ENCODE peak calls at places on chromosomes 2 and 18, in eight cellular contexts. K is CD4-positive, alpha-beta memory T cell; Y is GM23248; C is lower lobe of right lung; B is Peyer's patch; U is OCI-LY7; I is suprapubic skin; M is HepG2. E is an unnamed sample.

GRCh38 chr2:118686364-118686763 is 161.1 kb downstream of the EN1 start:
- DNase-seq in K (no peak), Y (peak; percentile 73), C (no peak), B (no peak), U (no peak), I (no peak), M (no peak), E (no peak)

GRCh38 chr2:15617778-15618448 is 26.2 kb downstream of the DDX1 start:
- DNase-seq in K (no peak), Y (no peak), C (no peak), B (no peak), U (no peak), I (no peak), M (no peak), E (no peak)

GRCh38 chr2:112706170-112706664 is 14.6 kb upstream of the NT5DC4 start:
- DNase-seq in K (peak; percentile 53), Y (peak; percentile 28), C (no peak), B (no peak), U (no peak), I (no peak), M (no peak), E (no peak)

GRCh38 chr2:18178736-18179349 is 300.4 kb downstream of the KCNS3 start:
- DNase-seq in K (peak; percentile 16), Y (peak; percentile 65), C (no peak), B (no peak), U (peak; percentile 68), I (no peak), M (peak; percentile 28), E (peak; percentile 12)

GRCh38 chr2:121832992-121833732 is 77.7 kb downstream of the TSN start:
- DNase-seq in K (no peak), Y (no peak), C (no peak), B (no peak), U (no peak), I (no peak), M (no peak), E (no peak)

GRCh38 chr18:23203891-23204432 is 68.7 kb downstream of the CABLES1 start:
- DNase-seq in K (no peak), Y (no peak), C (no peak), B (no peak), U (no peak), I (no peak), M (no peak), E (no peak)

GRCh38 chr2:64212346-64212745 is 68.1 kb upstream of the PELI1 start:
- DNase-seq in K (peak; percentile 45), Y (peak; percentile 73), C (no peak), B (no peak), U (no peak), I (no peak), M (no peak), E (no peak)

GRCh38 chr2:11525762-11526161 is 8.1 kb upstream of the GREB1 start:
- DNase-seq in K (no peak), Y (no peak), C (no peak), B (no peak), U (no peak), I (no peak), M (no peak), E (no peak)

GRCh38 chr2:241878007-241878970 is 8.8 kb downstream of the RTP5 start:
- DNase-seq in K (peak; percentile 80), Y (peak; percentile 82), C (peak; percentile 75), B (peak; percentile 80), U (peak; percentile 65), I (no peak), M (peak; percentile 58), E (peak; percentile 68)

GRCh38 chr2:23720705-23721453 is 206.0 kb downstream of the ATAD2B start:
- DNase-seq in K (no peak), Y (no peak), C (no peak), B (no peak), U (no peak), I (no peak), M (no peak), E (no peak)

GRCh38 chr2:29323301-29323700 is 208.1 kb downstream of the CLIP4 start:
- DNase-seq in K (no peak), Y (peak; percentile 5), C (no peak), B (no peak), U (no peak), I (no peak), M (no peak), E (no peak)

GRCh38 chr2:148527488-148528340 is 116.8 kb upstream of the EPC2 start:
- DNase-seq in K (no peak), Y (peak; percentile 16), C (no peak), B (no peak), U (no peak), I (no peak), M (no peak), E (peak; percentile 20)

GRCh38 chr2:166764216-166764615 is 124.1 kb upstream of the XIRP2 start:
- DNase-seq in K (no peak), Y (no peak), C (no peak), B (no peak), U (no peak), I (no peak), M (no peak), E (no peak)

GRCh38 chr2:393711-394696 is 106.1 kb upstream of the ALKAL2 start:
- DNase-seq in K (peak; percentile 77), Y (peak; percentile 40), C (no peak), B (no peak), U (no peak), I (no peak), M (no peak), E (peak; percentile 26)

GRCh38 chr2:176488446-176488845 is 219.2 kb downstream of the MTX2 start:
- DNase-seq in K (no peak), Y (peak; percentile 56), C (no peak), B (no peak), U (no peak), I (no peak), M (no peak), E (no peak)

GRCh38 chr2:110747522-110748488 is 15.4 kb downstream of the ACOXL start:
- DNase-seq in K (no peak), Y (no peak), C (no peak), B (no peak), U (peak; percentile 12), I (no peak), M (no peak), E (no peak)

GRCh38 chr18:49135871-49136270 is 185.1 kb upstream of the SMAD7 start:
- DNase-seq in K (no peak), Y (peak; percentile 32), C (no peak), B (no peak), U (no peak), I (no peak), M (peak; percentile 78), E (no peak)

GRCh38 chr18:58335223-58335622 is 291.2 kb downstream of the NEDD4L start:
- DNase-seq in K (no peak), Y (no peak), C (no peak), B (no peak), U (no peak), I (no peak), M (no peak), E (no peak)

GRCh38 chr2:173792166-173792565 is 173.0 kb downstream of the SP3 start:
- DNase-seq in K (no peak), Y (no peak), C (no peak), B (no peak), U (no peak), I (no peak), M (no peak), E (no peak)

GRCh38 chr2:27312152-27312551 is 3.9 kb upstream of the UCN start:
- DNase-seq in K (no peak), Y (no peak), C (peak; percentile 3), B (no peak), U (no peak), I (no peak), M (no peak), E (no peak)
- H3K27ac ChIP-seq in K (no peak overlapping the region), Y (no peak overlapping the region), C (no peak overlapping the region), B (no peak overlapping the region), U (no peak overlapping the region), I (no peak overlapping the region), M (peak overlapping the region; percentile 13), E (no peak overlapping the region)

GRCh38 chr2:30453498-30453897 is 6.5 kb downstream of the LCLAT1 start:
- DNase-seq in K (no peak), Y (no peak), C (no peak), B (no peak), U (no peak), I (no peak), M (no peak), E (no peak)

GRCh38 chr2:30447149-30448045 is at the start of gene LCLAT1:
- DNase-seq in K (peak; percentile 88), Y (peak; percentile 93), C (peak; percentile 93), B (peak; percentile 90), U (peak; percentile 88), I (peak; percentile 87), M (peak; percentile 59), E (peak; percentile 85)

GRCh38 chr2:30448308-30448707 is 1.3 kb downstream of the LCLAT1 start:
- DNase-seq in K (no peak), Y (peak; percentile 9), C (no peak), B (no peak), U (no peak), I (no peak), M (no peak), E (no peak)

GRCh38 chr2:30446602-30447148 is 371 bp upstream of the LCLAT1 start:
- DNase-seq in K (no peak), Y (peak; percentile 60), C (no peak), B (no peak), U (no peak), I (no peak), M (no peak), E (no peak)

DNA sequence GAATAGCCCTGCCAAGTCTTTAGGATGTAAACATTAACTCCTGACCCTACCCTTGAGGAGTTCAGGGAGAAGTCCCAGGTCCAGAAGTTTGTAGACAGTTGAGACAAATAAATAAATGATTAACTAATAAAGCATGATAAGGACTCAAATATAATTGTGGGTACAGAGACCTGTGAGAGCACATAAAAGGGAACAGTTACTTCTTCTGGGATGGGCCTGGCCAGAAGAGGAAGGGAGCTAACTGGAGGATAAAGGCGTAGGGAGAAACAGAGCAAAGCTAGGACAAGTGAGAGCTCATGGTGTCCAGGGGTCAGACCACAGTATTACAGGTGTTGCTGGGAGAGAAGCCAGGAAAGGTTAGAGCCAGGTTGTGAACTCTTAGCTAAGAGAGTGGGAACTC is 3.0 kb downstream of the LCLAT1 start:
- DNase-seq in K (no peak), Y (no peak), C (no peak), B (no peak), U (no peak), I (no peak), M (no peak), E (no peak)
- H3K4me3 ChIP-seq in K (no peak overlapping the region), Y (no peak overlapping the region), C (no peak overlapping the region), B (no peak overlapping the region), U (no peak overlapping the region), I (no peak overlapping the region), M (no peak overlapping the region), E (no peak overlapping the region)

DNA sequence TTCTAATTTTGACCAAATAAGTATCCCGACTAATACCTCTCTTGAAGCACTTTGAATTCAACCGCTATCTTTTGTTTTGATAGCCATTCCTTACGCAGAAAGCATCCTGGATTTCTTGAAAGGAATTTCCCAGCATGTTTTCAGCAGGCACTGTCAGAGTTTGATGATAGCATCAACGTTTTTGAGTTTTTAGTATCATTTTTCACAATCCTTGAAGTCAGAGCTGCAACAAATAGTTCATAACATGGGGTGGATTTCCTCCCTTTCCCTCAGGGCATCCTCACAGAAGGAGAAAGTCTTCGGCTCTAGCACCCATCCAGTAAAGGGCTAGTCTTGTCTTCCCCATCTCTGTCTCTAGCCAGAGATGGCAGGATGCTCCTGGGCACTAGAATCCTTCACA is 46.2 kb downstream of the ANKRD44 start:
- DNase-seq in K (no peak), Y (no peak), C (no peak), B (no peak), U (no peak), I (no peak), M (no peak), E (no peak)
- H3K4me1 ChIP-seq in K (peaks cover 88% of the 10 kb centered on the region), Y (peaks cover 7% of the 10 kb centered on the region), C (peaks cover 58% of the 10 kb centered on the region), B (peaks cover 10% of the 10 kb centered on the region), U (peaks cover 31% of the 10 kb centered on the region), I (peaks cover 8% of the 10 kb centered on the region), M (no peaks in the 10 kb centered on the region), E (peaks cover 82% of the 10 kb centered on the region)

GRCh38 chr2:10028407-10028987 is 14.9 kb upstream of the KLF11 start:
- DNase-seq in K (no peak), Y (no peak), C (no peak), B (no peak), U (peak; percentile 15), I (no peak), M (no peak), E (no peak)
- H3K27ac ChIP-seq in K (no peak overlapping the region), Y (no peak overlapping the region), C (peak overlapping the region; percentile 90), B (peak overlapping the region; percentile 47), U (no peak overlapping the region), I (peak overlapping the region; percentile 55), M (no peak overlapping the region), E (peak overlapping the region; percentile 68)